ENCODE peak calls at places on chromosomes 5 and 9, in five cellular contexts. B, A, O, R and K are unnamed samples. For H3K36me3, the result is how much of the 10 kb centered on the place peaks cover.

GRCh38 chr5:139640432-139641115 is 7.6 kb upstream of the CXXC5 start:
- DNase-seq in B (no peak), A (no peak), O (no peak), R (peak), K (no peak)

GRCh38 chr5:67115804-67116203 is 80.8 kb downstream of the CD180 start:
- DNase-seq in B (no peak), A (no peak), O (no peak), R (no peak), K (no peak)

GRCh38 chr9:78131969-78132687 is 100.5 kb upstream of the GNAQ start:
- DNase-seq in B (no peak), A (no peak), O (no peak), R (no peak), K (no peak)

GRCh38 chr9:137240321-137240840 is 706 bp upstream of the TUBB4B start:
- DNase-seq in B (peak), A (peak), O (peak), R (peak), K (peak)

GRCh38 chr9:37953775-37954437 is 50.0 kb upstream of the SLC25A51 start:
- DNase-seq in B (no peak), A (no peak), O (peak), R (peak), K (no peak)

GRCh38 chr5:166722939-166723338 is 1568.5 kb upstream of the WWC1 start:
- DNase-seq in B (no peak), A (no peak), O (peak), R (no peak), K (no peak)

GRCh38 chr9:134644715-134645606 is 3.4 kb downstream of the COL5A1 start:
- DNase-seq in B (peak), A (peak), O (peak), R (peak), K (no peak)

GRCh38 chr9:32783168-32783891 is at the start of gene TMEM215:
- DNase-seq in B (no peak), A (no peak), O (peak), R (peak), K (no peak)

GRCh38 chr5:80308526-80308925 is 11.3 kb upstream of the SPZ1 start:
- DNase-seq in B (no peak), A (no peak), O (no peak), R (no peak), K (no peak)

GRCh38 chr9:2628926-2629325 is 7.3 kb downstream of the VLDLR start:
- DNase-seq in B (no peak), A (no peak), O (no peak), R (no peak), K (no peak)

GRCh38 chr9:14400658-14400995 is 86.7 kb upstream of the NFIB start:
- DNase-seq in B (peak), A (peak), O (peak), R (no peak), K (no peak)

GRCh38 chr5:100777680-100778281 is 125.3 kb downstream of the ST8SIA4 start:
- DNase-seq in B (no peak), A (peak), O (peak), R (no peak), K (no peak)

GRCh38 chr9:38089387-38090165 is 20.5 kb upstream of the SHB start:
- DNase-seq in B (no peak), A (no peak), O (no peak), R (no peak), K (no peak)

GRCh38 chr5:9431151-9431495 is 114.8 kb downstream of the SEMA5A start:
- DNase-seq in B (no peak), A (no peak), O (no peak), R (no peak), K (no peak)

GRCh38 chr5:111999286-111999685 is 242.3 kb upstream of the NREP start:
- DNase-seq in B (no peak), A (no peak), O (peak), R (no peak), K (no peak)

GRCh38 chr9:121529237-121529987 is 29.8 kb upstream of the GGTA1 start:
- DNase-seq in B (peak), A (peak), O (peak), R (peak), K (no peak)

GRCh38 chr5:65037845-65038815 is 269.4 kb downstream of the CWC27 start:
- DNase-seq in B (no peak), A (peak), O (no peak), R (no peak), K (no peak)

GRCh38 chr9:131349881-131350563 is 43.9 kb upstream of the PRRC2B start:
- DNase-seq in B (peak), A (peak), O (peak), R (peak), K (peak)

GRCh38 chr5:168015506-168015905 is 275.9 kb upstream of the WWC1 start:
- DNase-seq in B (no peak), A (no peak), O (peak), R (no peak), K (no peak)

GRCh38 chr9:123796618-123797484 is 133.1 kb downstream of the DENND1A start:
- DNase-seq in B (no peak), A (no peak), O (no peak), R (no peak), K (no peak)

GRCh38 chr9:113155911-113156559 is 5.2 kb downstream of the SLC31A2 start:
- DNase-seq in B (no peak), A (peak), O (no peak), R (no peak), K (peak)

GRCh38 chr9:124216474-124217176 is 41.1 kb upstream of the NEK6 start:
- DNase-seq in B (peak), A (peak), O (no peak), R (no peak), K (no peak)

GRCh38 chr5:25414746-25415145 is 770.0 kb upstream of the CDH10 start:
- DNase-seq in B (no peak), A (no peak), O (no peak), R (no peak), K (no peak)

GRCh38 chr9:88733651-88734470 is 198.9 kb downstream of the NXNL2 start:
- DNase-seq in B (peak), A (no peak), O (peak), R (peak), K (no peak)

GRCh38 chr5:131229623-131230022 is 34.2 kb upstream of the CDC42SE2 start:
- DNase-seq in B (no peak), A (no peak), O (no peak), R (no peak), K (no peak)

GRCh38 chr5:58135571-58136335 is 324.1 kb downstream of the PLK2 start:
- DNase-seq in B (no peak), A (no peak), O (no peak), R (no peak), K (no peak)

GRCh38 chr9:74963043-74963442 is 10.3 kb upstream of the C9orf40 start:
- DNase-seq in B (no peak), A (no peak), O (no peak), R (no peak), K (no peak)

GRCh38 chr5:77210091-77211012 is at the start of gene PDE8B:
- DNase-seq in B (no peak), A (no peak), O (no peak), R (peak), K (peak)

GRCh38 chr5:133155326-133155969 is 103.6 kb downstream of the HSPA4 start:
- DNase-seq in B (no peak), A (no peak), O (no peak), R (no peak), K (no peak)

GRCh38 chr5:16957305-16958165 is 21.4 kb upstream of the MYO10 start:
- DNase-seq in B (no peak), A (no peak), O (peak), R (peak), K (no peak)

GRCh38 chr5:38373733-38374132 is 115.4 kb downstream of the EGFLAM start:
- DNase-seq in B (no peak), A (no peak), O (peak), R (no peak), K (no peak)

DNA sequence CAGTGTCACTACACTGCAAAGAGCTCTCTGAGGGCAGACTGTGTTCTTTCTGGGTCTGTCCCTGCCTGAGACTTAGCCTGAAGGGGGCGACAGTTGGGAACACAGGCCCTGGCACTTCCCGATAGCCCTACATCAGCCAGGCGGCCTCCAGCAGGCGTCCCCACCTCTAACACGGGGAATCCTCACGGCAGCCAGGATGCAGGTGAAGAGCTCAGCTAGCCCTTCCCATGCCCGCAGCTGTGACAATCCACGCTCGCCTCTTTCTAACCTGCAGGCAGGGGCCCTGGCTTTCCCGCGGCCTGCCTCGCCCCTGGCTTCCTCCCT is 5.9 kb downstream of the MED22 start:
- DNase-seq in B (no peak), A (no peak), O (no peak), R (peak), K (no peak)
- H3K36me3 ChIP-seq in B (half or more), A (under half), O (under half), R (under half), K (under half)

GRCh38 chr5:170769898-170770416 is 13.6 kb upstream of the GABRP start:
- DNase-seq in B (no peak), A (no peak), O (no peak), R (no peak), K (no peak)

GRCh38 chr5:170774831-170775230 is 8.7 kb upstream of the GABRP start:
- DNase-seq in B (no peak), A (no peak), O (no peak), R (no peak), K (no peak)

GRCh38 chr5:170769236-170769635 is 14.3 kb upstream of the GABRP start:
- DNase-seq in B (no peak), A (no peak), O (no peak), R (no peak), K (no peak)

GRCh38 chr5:170773031-170773985 is 10.2 kb upstream of the GABRP start:
- DNase-seq in B (no peak), A (no peak), O (no peak), R (no peak), K (no peak)
- H3K27ac ChIP-seq in B (no peak), A (no peak), O (no peak), R (no peak), K (no peak)

GRCh38 chr5:1127991-1128785 is 16.3 kb upstream of the SLC12A7 start:
- DNase-seq in B (peak), A (no peak), O (no peak), R (peak), K (no peak)

GRCh38 chr5:1131191-1131621 is 19.3 kb upstream of the SLC12A7 start:
- DNase-seq in B (no peak), A (no peak), O (no peak), R (peak), K (no peak)

GRCh38 chr5:1129725-1130082 is 17.8 kb upstream of the SLC12A7 start:
- DNase-seq in B (no peak), A (peak), O (no peak), R (peak), K (no peak)

GRCh38 chr5:1130218-1130946 is 18.5 kb upstream of the SLC12A7 start:
- DNase-seq in B (no peak), A (peak), O (no peak), R (peak), K (no peak)

DNA sequence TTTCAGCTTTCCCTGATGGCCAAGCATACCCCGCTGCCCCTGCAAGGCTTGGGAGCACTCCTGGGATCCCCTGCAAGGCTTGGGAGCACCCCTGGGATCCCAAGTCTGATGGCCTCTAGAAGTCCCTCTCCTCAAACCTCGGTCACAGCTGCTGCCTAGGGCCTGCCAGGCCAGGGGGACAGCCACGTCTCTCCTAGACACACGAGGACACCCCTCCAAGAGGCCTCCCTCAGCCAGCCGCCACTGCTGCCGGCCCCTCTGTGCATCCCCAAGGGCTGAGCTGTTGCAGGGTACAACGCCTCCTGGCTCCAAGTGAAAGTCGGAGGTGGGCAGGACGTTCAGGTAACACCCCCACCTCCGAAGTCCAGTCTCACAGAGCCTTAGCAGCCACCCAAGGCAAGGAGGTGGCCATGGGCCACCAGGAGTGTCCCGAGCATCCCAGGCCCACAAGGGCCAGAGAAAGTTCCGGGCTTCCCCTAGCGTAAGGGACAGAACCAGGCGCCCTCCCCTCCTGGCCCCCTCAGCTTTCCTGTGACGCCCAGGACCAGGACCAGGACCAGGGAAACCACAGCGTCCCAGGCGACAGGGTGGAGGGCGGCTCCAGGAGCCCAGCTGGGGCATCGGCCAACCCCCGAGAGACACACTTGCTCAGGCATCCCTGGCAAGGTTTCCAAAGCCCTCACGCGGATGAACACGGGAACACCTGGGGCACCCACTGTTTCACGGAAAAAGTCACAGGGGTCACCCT is 17.3 kb upstream of the SLC12A7 start:
- DNase-seq in B (no peak), A (no peak), O (no peak), R (peak), K (no peak)
- H3K4me3 ChIP-seq in B (no peak), A (no peak), O (no peak), R (no peak), K (no peak)

GRCh38 chr5:14297697-14298096 is 154.6 kb downstream of the TRIO start:
- DNase-seq in B (no peak), A (no peak), O (no peak), R (no peak), K (no peak)
- H3K36me3 ChIP-seq in B (under half), A (under half), O (under half), R (under half), K (under half)

GRCh38 chr5:172504736-172505402 is 50.5 kb upstream of the SH3PXD2B start:
- DNase-seq in B (peak), A (peak), O (peak), R (peak), K (peak)
- H3K27ac ChIP-seq in B (peak), A (peak), O (no peak), R (no peak), K (no peak)

GRCh38 chr5:2736872-2737271 is 14.6 kb downstream of the IRX2 start:
- DNase-seq in B (no peak), A (no peak), O (no peak), R (no peak), K (no peak)

GRCh38 chr5:2738700-2739359 is 12.6 kb downstream of the IRX2 start:
- DNase-seq in B (no peak), A (no peak), O (no peak), R (peak), K (no peak)

GRCh38 chr5:2739360-2740050 is 12.0 kb downstream of the IRX2 start:
- DNase-seq in B (no peak), A (no peak), O (peak), R (no peak), K (no peak)

GRCh38 chr5:2737273-2738155 is 14.0 kb downstream of the IRX2 start:
- DNase-seq in B (no peak), A (no peak), O (no peak), R (no peak), K (no peak)

GRCh38 chr5:2738156-2738699 is 13.2 kb downstream of the IRX2 start:
- DNase-seq in B (no peak), A (no peak), O (no peak), R (no peak), K (no peak)
- H3K4me3 ChIP-seq in B (no peak), A (no peak), O (no peak), R (no peak), K (no peak)

GRCh38 chr9:27549196-27549737 is 19.7 kb upstream of the MOB3B start:
- DNase-seq in B (no peak), A (no peak), O (peak), R (no peak), K (no peak)
- H3K36me3 ChIP-seq in B (half or more), A (under half), O (under half), R (under half), K (under half)